ENCODE peak calls at places on chromosomes 12 and 14, in five cellular contexts. X is breast epithelium, I is IMR-90, H is tibial nerve, Z is pancreas. O is an unnamed sample.

GRCh38 chr12:9334026-9334692 is 126.0 kb upstream of the PZP start:
- DNase-seq in X (no peak), I (peak), H (no peak), Z (no peak), O (peak)

GRCh38 chr12:37543131-37543965 is 773.2 kb upstream of the ALG10B start:
- DNase-seq in X (no peak), I (no peak), H (no peak), Z (no peak), O (no peak)

GRCh38 chr12:106861984-106862894 is 87.8 kb downstream of the RIC8B start:
- DNase-seq in X (no peak), I (peak), H (no peak), Z (no peak), O (peak)

GRCh38 chr12:131983026-131983425 is 33.3 kb downstream of the EP400 start:
- DNase-seq in X (no peak), I (no peak), H (no peak), Z (no peak), O (no peak)

GRCh38 chr12:77572371-77572770 is 258.3 kb upstream of the NAV3 start:
- DNase-seq in X (no peak), I (no peak), H (no peak), Z (no peak), O (peak)

GRCh38 chr14:52735921-52736489 is 6.0 kb downstream of the STYX start:
- DNase-seq in X (no peak), I (peak), H (no peak), Z (no peak), O (no peak)

GRCh38 chr14:85487215-85487614 is 42.7 kb upstream of the FLRT2 start:
- DNase-seq in X (no peak), I (peak), H (no peak), Z (no peak), O (no peak)

GRCh38 chr12:26940820-26941219 is 2.5 kb downstream of the FGFR1OP2 start:
- DNase-seq in X (no peak), I (peak), H (no peak), Z (no peak), O (no peak)

GRCh38 chr12:69824028-69824427 is 999 bp upstream of the MYRFL start:
- DNase-seq in X (no peak), I (no peak), H (no peak), Z (no peak), O (no peak)

GRCh38 chr12:33994857-33995808 is 27.2 kb upstream of the ALG10 start:
- DNase-seq in X (no peak), I (no peak), H (no peak), Z (no peak), O (peak)

GRCh38 chr12:70756118-70756517 is 118.9 kb upstream of the PTPRB start:
- DNase-seq in X (no peak), I (peak), H (no peak), Z (no peak), O (peak)

GRCh38 chr12:20368653-20369163 is 371 bp downstream of the PDE3A start:
- DNase-seq in X (no peak), I (peak), H (peak), Z (peak), O (peak)

GRCh38 chr12:32296541-32296940 is 102.8 kb upstream of the FGD4 start:
- DNase-seq in X (no peak), I (no peak), H (no peak), Z (peak), O (no peak)

GRCh38 chr14:20485900-20486299 is 16.7 kb downstream of the PNP start:
- DNase-seq in X (no peak), I (no peak), H (no peak), Z (no peak), O (no peak)

GRCh38 chr14:63493246-63493645 is 49.9 kb downstream of the PPP2R5E start:
- DNase-seq in X (no peak), I (peak), H (no peak), Z (no peak), O (peak)

GRCh38 chr12:25099010-25099409 is 96.0 kb downstream of the DNAI7 start:
- DNase-seq in X (no peak), I (no peak), H (no peak), Z (no peak), O (no peak)

GRCh38 chr12:128976120-128976519 is 122.8 kb downstream of the GLT1D1 start:
- DNase-seq in X (no peak), I (no peak), H (no peak), Z (peak), O (no peak)

GRCh38 chr12:66144796-66145754 is 14.5 kb upstream of the LLPH start:
- DNase-seq in X (no peak), I (peak), H (peak), Z (peak), O (peak)

GRCh38 chr12:49339464-49339861 is 2.5 kb upstream of the C1QL4 start:
- DNase-seq in X (no peak), I (no peak), H (no peak), Z (peak), O (no peak)

GRCh38 chr14:50344116-50344775 is 32.1 kb downstream of the DMAC2L start:
- DNase-seq in X (no peak), I (peak), H (no peak), Z (no peak), O (peak)

GRCh38 chr12:124005736-124006581 is 32.9 kb downstream of the ZNF664 start:
- DNase-seq in X (no peak), I (no peak), H (no peak), Z (no peak), O (no peak)

GRCh38 chr12:19616781-19617180 is 177.5 kb downstream of the AEBP2 start:
- DNase-seq in X (no peak), I (no peak), H (no peak), Z (no peak), O (no peak)

GRCh38 chr14:21251215-21251614 is 18.0 kb downstream of the HNRNPC start:
- DNase-seq in X (no peak), I (no peak), H (no peak), Z (no peak), O (no peak)

GRCh38 chr12:77608157-77608755 is 222.4 kb upstream of the NAV3 start:
- DNase-seq in X (no peak), I (no peak), H (no peak), Z (no peak), O (no peak)

GRCh38 chr12:14157129-14157747 is 175.8 kb upstream of the GRIN2B start:
- DNase-seq in X (no peak), I (no peak), H (no peak), Z (no peak), O (no peak)
- H3K4me3 ChIP-seq in X (no peak), I (no peak), H (no peak), Z (no peak), O (no peak)

GRCh38 chr12:53048780-53049401 is 974 bp upstream of the TNS2 start:
- DNase-seq in X (no peak), I (peak), H (peak), Z (peak), O (no peak)

GRCh38 chr12:53045646-53046045 is 4.2 kb upstream of the TNS2 start:
- DNase-seq in X (no peak), I (no peak), H (peak), Z (no peak), O (no peak)

GRCh38 chr12:53046655-53047220 is 3.1 kb upstream of the TNS2 start:
- DNase-seq in X (peak), I (peak), H (peak), Z (peak), O (peak)

GRCh38 chr12:53048033-53048779 is 1.7 kb upstream of the TNS2 start:
- DNase-seq in X (peak), I (no peak), H (peak), Z (peak), O (peak)

DNA sequence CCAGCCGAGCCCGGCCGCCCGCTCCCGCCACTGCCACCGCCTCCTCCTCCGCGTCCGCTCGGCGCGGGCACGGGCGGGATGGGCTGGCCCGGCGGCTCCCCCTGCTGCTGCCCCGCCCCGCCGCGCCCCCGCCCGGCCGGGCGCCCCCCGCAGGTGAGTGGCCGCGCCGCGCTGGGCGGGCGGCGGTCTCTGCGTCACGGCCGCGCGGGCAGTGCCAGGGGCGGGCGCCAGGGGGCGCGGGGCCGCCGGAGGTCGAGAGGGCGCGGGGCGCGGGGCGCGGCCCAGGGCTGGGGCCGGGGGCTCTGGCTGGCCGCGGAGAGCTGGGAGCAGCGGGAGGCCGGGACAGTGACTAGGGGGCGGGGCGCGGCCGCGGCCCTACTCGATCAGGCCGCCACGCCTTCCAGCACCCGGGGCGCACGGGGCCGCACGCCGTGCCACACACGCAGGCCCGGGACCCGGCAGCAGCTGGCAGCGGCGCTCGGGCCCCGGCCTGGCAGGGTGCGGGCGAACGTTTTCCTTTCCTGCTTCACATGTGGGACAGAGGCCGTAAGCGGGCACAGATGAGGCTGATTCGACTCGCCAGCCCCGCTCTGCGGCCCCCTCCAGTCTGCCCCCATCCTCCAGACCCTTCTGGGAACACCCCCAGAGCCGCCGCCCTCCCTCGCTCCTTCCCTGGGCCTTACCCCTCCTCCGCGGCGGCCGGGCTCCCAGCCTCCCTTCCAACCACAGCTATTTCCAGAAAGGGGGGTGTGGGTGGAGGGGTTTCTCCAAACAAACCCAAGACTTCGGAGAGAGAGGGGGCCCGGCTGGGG is 2.4 kb upstream of the TNS2 start:
- DNase-seq in X (peak), I (peak), H (peak), Z (peak), O (peak)
- TF ChIP-seq CTCF in X (no peak), I (peak), H (peak), Z (no peak), O (no peak)

GRCh38 chr14:101068958-101069549 is 165.5 kb upstream of the RTL1 start:
- DNase-seq in X (no peak), I (no peak), H (no peak), Z (peak), O (no peak)
- H3K4me3 ChIP-seq in X (no peak), I (no peak), H (no peak), Z (no peak), O (no peak)

DNA sequence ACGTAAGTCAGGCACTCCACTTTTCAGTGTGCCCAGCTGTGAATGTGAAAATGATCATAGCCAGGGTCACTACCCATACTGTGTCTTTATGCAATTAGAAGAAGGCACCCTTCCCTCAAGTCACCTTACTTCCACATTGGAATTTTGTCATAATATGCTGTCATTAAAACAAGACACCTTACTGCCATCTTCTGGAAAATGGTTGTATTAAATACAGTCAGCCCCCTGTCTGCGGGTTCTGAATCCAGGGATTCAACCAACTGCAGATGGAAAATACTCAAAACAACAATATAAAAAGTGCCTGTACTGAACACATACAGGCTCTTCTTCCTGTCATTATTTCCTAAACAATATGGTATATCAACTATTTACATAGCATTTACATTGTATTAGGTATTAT is 70.2 kb upstream of the TBX5 start:
- DNase-seq in X (no peak), I (peak), H (no peak), Z (no peak), O (peak)
- TF ChIP-seq CTCF in X (no peak), I (peak), H (no peak), Z (no peak), O (peak)

GRCh38 chr12:3049176-3049575 is 28.0 kb upstream of the TSPAN9 start:
- DNase-seq in X (no peak), I (no peak), H (no peak), Z (no peak), O (no peak)
- H3K4me3 ChIP-seq in X (no peak), I (no peak), H (no peak), Z (no peak), O (no peak)

DNA sequence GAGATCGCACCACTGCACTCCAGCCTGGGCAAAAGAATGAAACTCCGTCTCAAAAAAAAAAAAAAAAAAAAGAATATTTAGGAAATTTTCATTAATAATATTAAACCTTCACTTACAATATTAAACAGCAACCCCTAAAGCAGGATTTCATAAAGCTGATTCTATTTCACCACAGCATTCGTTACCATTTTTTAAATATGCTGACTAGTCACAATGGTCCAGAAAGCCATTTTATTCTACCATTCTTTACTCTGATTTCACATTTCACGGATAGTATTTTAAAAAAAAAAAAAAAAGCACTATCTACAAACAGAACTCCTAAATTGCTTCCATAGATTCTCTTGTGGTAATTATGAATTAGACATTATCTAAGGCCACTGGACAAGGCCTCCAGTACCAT is 27.6 kb downstream of the SARNP start:
- DNase-seq in X (no peak), I (no peak), H (no peak), Z (no peak), O (no peak)
- TF ChIP-seq CTCF in X (no peak), I (no peak), H (no peak), Z (no peak), O (no peak)

O was measured in epithelial cell of esophagus.